ENCODE peak calls at places on chromosomes 5 and 9, in six cellular contexts. One of them, this sample, is unnamed.

GRCh38 chr5:120465281-120465961 is 1.3 kb downstream of the PRR16 start:
- DNase-seq in CD8-positive, alpha-beta T cell: no peak
- DNase-seq in fibroblast of mammary gland: peak
- DNase-seq in tibial artery: peak
- DNase-seq in thoracic aorta: no peak
- DNase-seq in A549: no peak
- DNase-seq in this sample: no peak

GRCh38 chr5:123476696-123477095 is 35.3 kb upstream of the CSNK1G3 start:
- DNase-seq in thoracic aorta: no peak
- DNase-seq in tibial artery: no peak
- DNase-seq in fibroblast of mammary gland: peak
- DNase-seq in CD8-positive, alpha-beta T cell: no peak
- DNase-seq in A549: no peak
- DNase-seq in this sample: no peak

GRCh38 chr5:11905209-11905608 is 963 bp upstream of the CTNND2 start:
- DNase-seq in A549: no peak
- DNase-seq in tibial artery: no peak
- DNase-seq in fibroblast of mammary gland: no peak
- DNase-seq in thoracic aorta: no peak
- DNase-seq in CD8-positive, alpha-beta T cell: no peak
- DNase-seq in this sample: no peak

GRCh38 chr5:68409259-68409658 is 193.7 kb downstream of the PIK3R1 start:
- DNase-seq in A549: no peak
- DNase-seq in tibial artery: no peak
- DNase-seq in thoracic aorta: no peak
- DNase-seq in fibroblast of mammary gland: peak
- DNase-seq in CD8-positive, alpha-beta T cell: no peak
- DNase-seq in this sample: no peak

GRCh38 chr9:31259824-31260223 is 1124.6 kb upstream of the ACO1 start:
- DNase-seq in fibroblast of mammary gland: no peak
- DNase-seq in tibial artery: no peak
- DNase-seq in CD8-positive, alpha-beta T cell: no peak
- DNase-seq in A549: no peak
- DNase-seq in thoracic aorta: no peak
- DNase-seq in this sample: no peak

GRCh38 chr5:94903719-94904118 is 285.2 kb downstream of the SLF1 start:
- DNase-seq in A549: no peak
- DNase-seq in fibroblast of mammary gland: peak
- DNase-seq in thoracic aorta: no peak
- DNase-seq in tibial artery: no peak
- DNase-seq in CD8-positive, alpha-beta T cell: no peak
- DNase-seq in this sample: no peak

GRCh38 chr5:136518814-136519213 is 153.5 kb upstream of the TRPC7 start:
- DNase-seq in tibial artery: no peak
- DNase-seq in CD8-positive, alpha-beta T cell: no peak
- DNase-seq in fibroblast of mammary gland: peak
- DNase-seq in A549: no peak
- DNase-seq in thoracic aorta: no peak
- DNase-seq in this sample: no peak

GRCh38 chr5:170121321-170121720 is 15.6 kb downstream of the FOXI1 start:
- DNase-seq in fibroblast of mammary gland: peak
- DNase-seq in thoracic aorta: no peak
- DNase-seq in A549: no peak
- DNase-seq in tibial artery: no peak
- DNase-seq in CD8-positive, alpha-beta T cell: no peak
- DNase-seq in this sample: no peak

GRCh38 chr5:150068071-150068470 is 18.3 kb downstream of the CSF1R start:
- DNase-seq in fibroblast of mammary gland: no peak
- DNase-seq in thoracic aorta: no peak
- DNase-seq in CD8-positive, alpha-beta T cell: no peak
- DNase-seq in tibial artery: no peak
- DNase-seq in A549: no peak
- DNase-seq in this sample: no peak

GRCh38 chr9:107177243-107177839 is 105.7 kb upstream of the RAD23B start:
- DNase-seq in CD8-positive, alpha-beta T cell: no peak
- DNase-seq in thoracic aorta: no peak
- DNase-seq in fibroblast of mammary gland: no peak
- DNase-seq in tibial artery: no peak
- DNase-seq in A549: no peak
- DNase-seq in this sample: no peak

GRCh38 chr9:89878003-89878411 is 273.2 kb downstream of the GADD45G start:
- DNase-seq in CD8-positive, alpha-beta T cell: no peak
- DNase-seq in tibial artery: no peak
- DNase-seq in A549: no peak
- DNase-seq in fibroblast of mammary gland: no peak
- DNase-seq in thoracic aorta: no peak
- DNase-seq in this sample: no peak

GRCh38 chr5:178287091-178287790 is 54.6 kb upstream of the PHYKPL start:
- DNase-seq in tibial artery: no peak
- DNase-seq in A549: no peak
- DNase-seq in thoracic aorta: no peak
- DNase-seq in fibroblast of mammary gland: no peak
- DNase-seq in CD8-positive, alpha-beta T cell: no peak
- DNase-seq in this sample: no peak

GRCh38 chr9:96048116-96048953 is 172.8 kb downstream of the ERCC6L2 start:
- DNase-seq in thoracic aorta: no peak
- DNase-seq in fibroblast of mammary gland: no peak
- DNase-seq in CD8-positive, alpha-beta T cell: no peak
- DNase-seq in tibial artery: no peak
- DNase-seq in A549: no peak
- DNase-seq in this sample: no peak
- TF ChIP-seq CTCF in thoracic aorta: no peak
- TF ChIP-seq CTCF in fibroblast of mammary gland: no peak
- TF ChIP-seq CTCF in CD8-positive, alpha-beta T cell: no peak
- TF ChIP-seq CTCF in tibial artery: no peak
- TF ChIP-seq CTCF in A549: no peak
- TF ChIP-seq CTCF in this sample: no peak

DNA sequence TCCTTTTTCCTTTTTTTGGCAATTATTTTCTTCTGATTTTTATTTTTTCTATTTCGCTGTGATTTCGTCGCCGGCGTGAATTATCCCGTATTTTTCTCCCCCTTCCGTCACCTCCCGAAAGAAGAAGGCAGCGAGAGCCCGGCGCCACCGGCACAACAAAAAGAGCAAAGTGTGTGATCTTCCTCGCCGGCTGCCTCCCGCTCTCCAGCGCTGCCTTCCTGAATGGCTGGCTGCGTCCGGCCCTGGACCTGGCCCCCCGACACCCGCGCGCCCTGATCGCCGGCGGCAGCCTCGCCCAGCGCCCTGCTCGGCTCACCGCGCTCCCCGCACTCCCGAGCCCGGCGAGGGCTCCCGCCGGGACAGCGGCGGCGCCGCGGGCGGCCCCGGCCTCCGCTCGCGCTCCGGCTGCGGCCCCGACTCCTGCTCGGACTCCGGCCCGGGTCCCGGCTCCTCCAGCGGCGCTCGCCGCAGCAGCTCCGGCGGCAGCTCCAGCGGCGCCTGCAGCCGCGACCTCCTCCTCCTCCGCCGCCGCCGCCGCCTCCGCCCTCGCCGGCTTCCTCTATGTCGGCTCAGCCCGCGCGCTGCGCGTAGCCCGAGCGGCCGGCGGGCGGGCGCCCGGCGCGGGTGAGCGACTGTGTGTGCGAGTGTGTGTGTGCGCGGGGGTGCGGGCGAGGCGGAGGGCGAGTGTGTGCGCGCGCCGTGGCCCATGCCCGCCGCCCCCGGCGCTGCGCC is 943 bp downstream of the NR2F1 start:
- DNase-seq in thoracic aorta: no peak
- DNase-seq in tibial artery: no peak
- DNase-seq in fibroblast of mammary gland: peak
- DNase-seq in CD8-positive, alpha-beta T cell: no peak
- DNase-seq in A549: no peak
- DNase-seq in this sample: no peak
- TF ChIP-seq CTCF in thoracic aorta: no peak
- TF ChIP-seq CTCF in tibial artery: no peak
- TF ChIP-seq CTCF in fibroblast of mammary gland: no peak
- TF ChIP-seq CTCF in CD8-positive, alpha-beta T cell: no peak
- TF ChIP-seq CTCF in A549: no peak
- TF ChIP-seq CTCF in this sample: no peak

GRCh38 chr5:9340095-9340494 is 205.8 kb downstream of the SEMA5A start:
- DNase-seq in fibroblast of mammary gland: peak
- DNase-seq in A549: no peak
- DNase-seq in CD8-positive, alpha-beta T cell: no peak
- DNase-seq in tibial artery: no peak
- DNase-seq in thoracic aorta: no peak
- DNase-seq in this sample: no peak

GRCh38 chr5:9338796-9339195 is 207.1 kb downstream of the SEMA5A start:
- DNase-seq in tibial artery: no peak
- DNase-seq in CD8-positive, alpha-beta T cell: no peak
- DNase-seq in A549: no peak
- DNase-seq in thoracic aorta: no peak
- DNase-seq in fibroblast of mammary gland: no peak
- DNase-seq in this sample: no peak

GRCh38 chr5:9337908-9338307 is 208.0 kb downstream of the SEMA5A start:
- DNase-seq in A549: no peak
- DNase-seq in CD8-positive, alpha-beta T cell: no peak
- DNase-seq in tibial artery: no peak
- DNase-seq in fibroblast of mammary gland: peak
- DNase-seq in thoracic aorta: no peak
- DNase-seq in this sample: no peak

GRCh38 chr5:9342161-9342787 is 203.6 kb downstream of the SEMA5A start:
- DNase-seq in CD8-positive, alpha-beta T cell: no peak
- DNase-seq in thoracic aorta: no peak
- DNase-seq in tibial artery: no peak
- DNase-seq in A549: no peak
- DNase-seq in fibroblast of mammary gland: no peak
- DNase-seq in this sample: no peak

GRCh38 chr5:9339206-9339818 is 206.6 kb downstream of the SEMA5A start:
- DNase-seq in CD8-positive, alpha-beta T cell: no peak
- DNase-seq in fibroblast of mammary gland: no peak
- DNase-seq in thoracic aorta: no peak
- DNase-seq in tibial artery: no peak
- DNase-seq in A549: no peak
- DNase-seq in this sample: no peak
- TF ChIP-seq CTCF in CD8-positive, alpha-beta T cell: no peak
- TF ChIP-seq CTCF in fibroblast of mammary gland: peak
- TF ChIP-seq CTCF in thoracic aorta: no peak
- TF ChIP-seq CTCF in tibial artery: no peak
- TF ChIP-seq CTCF in A549: no peak
- TF ChIP-seq CTCF in this sample: no peak

GRCh38 chr9:134365791-134366222 is 39.6 kb downstream of the RXRA start:
- DNase-seq in CD8-positive, alpha-beta T cell: no peak
- DNase-seq in fibroblast of mammary gland: peak
- DNase-seq in A549: peak
- DNase-seq in tibial artery: peak
- DNase-seq in thoracic aorta: no peak
- DNase-seq in this sample: no peak
- TF ChIP-seq CTCF in CD8-positive, alpha-beta T cell: no peak
- TF ChIP-seq CTCF in fibroblast of mammary gland: no peak
- TF ChIP-seq CTCF in A549: no peak
- TF ChIP-seq CTCF in tibial artery: no peak
- TF ChIP-seq CTCF in thoracic aorta: no peak
- TF ChIP-seq CTCF in this sample: no peak

GRCh38 chr9:118522093-118523028 is 818.2 kb downstream of the TLR4 start:
- DNase-seq in fibroblast of mammary gland: peak
- DNase-seq in tibial artery: no peak
- DNase-seq in CD8-positive, alpha-beta T cell: no peak
- DNase-seq in A549: peak
- DNase-seq in thoracic aorta: no peak
- DNase-seq in this sample: no peak
- TF ChIP-seq CTCF in fibroblast of mammary gland: peak
- TF ChIP-seq CTCF in tibial artery: peak
- TF ChIP-seq CTCF in CD8-positive, alpha-beta T cell: no peak
- TF ChIP-seq CTCF in A549: peak
- TF ChIP-seq CTCF in thoracic aorta: peak
- TF ChIP-seq CTCF in this sample: no peak

GRCh38 chr5:172452398-172453205 is 1.7 kb downstream of the SH3PXD2B start:
- DNase-seq in A549: no peak
- DNase-seq in thoracic aorta: no peak
- DNase-seq in fibroblast of mammary gland: peak
- DNase-seq in CD8-positive, alpha-beta T cell: no peak
- DNase-seq in tibial artery: peak
- DNase-seq in this sample: no peak
- TF ChIP-seq CTCF in A549: peak
- TF ChIP-seq CTCF in thoracic aorta: no peak
- TF ChIP-seq CTCF in fibroblast of mammary gland: peak
- TF ChIP-seq CTCF in CD8-positive, alpha-beta T cell: no peak
- TF ChIP-seq CTCF in tibial artery: no peak
- TF ChIP-seq CTCF in this sample: no peak

DNA sequence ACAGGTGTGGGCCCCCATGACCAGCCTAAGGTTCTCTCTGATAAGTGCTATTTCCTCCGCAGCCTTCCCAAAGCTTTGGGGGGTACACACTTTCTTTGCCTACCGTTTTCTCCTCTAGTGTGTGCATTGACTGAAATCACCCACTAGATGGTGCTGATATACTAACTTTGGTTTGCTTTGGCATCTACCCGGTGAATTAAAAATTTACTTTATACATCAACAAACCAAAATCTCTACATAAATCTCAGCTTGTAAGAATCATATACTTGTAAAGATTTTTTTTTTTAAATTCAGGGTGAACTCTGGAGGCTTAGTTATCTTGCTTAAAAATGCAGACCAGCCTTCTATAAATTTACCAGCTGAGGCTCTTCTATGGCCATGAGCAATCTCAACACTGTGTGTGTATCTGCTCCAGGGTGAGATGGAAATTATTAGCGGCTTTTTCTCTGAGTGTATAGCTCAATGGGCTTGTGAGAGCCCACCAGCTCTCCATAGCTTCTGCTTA is 475.7 kb upstream of the TNC start:
- DNase-seq in thoracic aorta: no peak
- DNase-seq in fibroblast of mammary gland: peak
- DNase-seq in tibial artery: no peak
- DNase-seq in A549: peak
- DNase-seq in CD8-positive, alpha-beta T cell: no peak
- DNase-seq in this sample: no peak
- TF ChIP-seq CTCF in thoracic aorta: peak
- TF ChIP-seq CTCF in fibroblast of mammary gland: peak
- TF ChIP-seq CTCF in tibial artery: peak
- TF ChIP-seq CTCF in A549: peak
- TF ChIP-seq CTCF in CD8-positive, alpha-beta T cell: peak
- TF ChIP-seq CTCF in this sample: peak

GRCh38 chr9:20512106-20512505 is 110.2 kb downstream of the MLLT3 start:
- DNase-seq in A549: peak
- DNase-seq in tibial artery: no peak
- DNase-seq in thoracic aorta: no peak
- DNase-seq in CD8-positive, alpha-beta T cell: no peak
- DNase-seq in fibroblast of mammary gland: peak
- DNase-seq in this sample: no peak
- TF ChIP-seq CTCF in A549: no peak
- TF ChIP-seq CTCF in tibial artery: no peak
- TF ChIP-seq CTCF in thoracic aorta: no peak
- TF ChIP-seq CTCF in CD8-positive, alpha-beta T cell: no peak
- TF ChIP-seq CTCF in fibroblast of mammary gland: no peak
- TF ChIP-seq CTCF in this sample: no peak